ENCODE peak calls at places on chromosomes 16 and 17, in four cellular contexts. W is WTC11, S is HCT116, T is H1. Z is an unnamed sample.

GRCh38 chr16:23257682-23258081 is 44.4 kb upstream of the SCNN1B start:
- DNase-seq in T (no peak), W (no peak), S (no peak), Z (no peak)

GRCh38 chr17:72852267-72852945 is 240.1 kb downstream of the SLC39A11 start:
- DNase-seq in S (no peak), T (no peak), W (no peak), Z (no peak)

GRCh38 chr17:79082311-79083190 is 7.9 kb downstream of the ENGASE start:
- DNase-seq in W (peak), S (peak), T (no peak), Z (peak)

GRCh38 chr16:58814348-58814801 is 80.3 kb upstream of the GOT2 start:
- DNase-seq in T (peak), S (peak), W (peak), Z (peak)

GRCh38 chr17:27862848-27863247 is 30.3 kb downstream of the LYRM9 start:
- DNase-seq in W (no peak), S (no peak), T (no peak), Z (no peak)

GRCh38 chr17:74919440-74920305 is 3.4 kb downstream of the USH1G start:
- DNase-seq in T (peak), W (peak), S (no peak), Z (no peak)

GRCh38 chr16:57377080-57377841 is 5.0 kb downstream of the CX3CL1 start:
- DNase-seq in T (no peak), W (no peak), S (no peak), Z (no peak)

GRCh38 chr17:19328441-19329061 is 34.0 kb downstream of the B9D1 start:
- DNase-seq in W (peak), T (no peak), S (no peak), Z (no peak)

GRCh38 chr17:78722101-78722761 is 59.8 kb downstream of the CYTH1 start:
- DNase-seq in S (no peak), T (no peak), W (no peak), Z (no peak)

GRCh38 chr16:1502092-1503004 is 9.2 kb downstream of the TELO2 start:
- DNase-seq in W (no peak), S (no peak), T (no peak), Z (no peak)

GRCh38 chr17:7186241-7186640 is 7.1 kb upstream of the ASGR1 start:
- DNase-seq in T (no peak), W (no peak), S (no peak), Z (peak)

GRCh38 chr16:67533024-67533560 is 4.5 kb downstream of the RIPOR1 start:
- DNase-seq in S (no peak), T (no peak), W (no peak), Z (no peak)

GRCh38 chr16:31365131-31365865 is 10.3 kb downstream of the ITGAX start:
- DNase-seq in T (no peak), S (no peak), W (no peak), Z (no peak)

GRCh38 chr17:27579897-27580321 is 51.1 kb upstream of the LGALS9 start:
- DNase-seq in T (no peak), S (no peak), W (no peak), Z (no peak)

GRCh38 chr16:50644730-50645129 is 36.4 kb downstream of the SNX20 start:
- DNase-seq in S (peak), W (peak), T (peak), Z (no peak)

GRCh38 chr16:66750279-66751134 is 902 bp downstream of the DYNC1LI2 start:
- DNase-seq in S (no peak), W (no peak), T (no peak), Z (no peak)

GRCh38 chr17:55093358-55093757 is 124.8 kb downstream of the STXBP4 start:
- DNase-seq in W (no peak), S (no peak), T (no peak), Z (no peak)

GRCh38 chr16:2088192-2088631 is 40.4 kb downstream of the TSC2 start:
- DNase-seq in T (no peak), S (no peak), W (no peak), Z (no peak)

GRCh38 chr16:23755484-23755809 is 621 bp downstream of the CHP2 start:
- DNase-seq in S (no peak), T (no peak), W (no peak), Z (no peak)

GRCh38 chr16:88384222-88385111 is 1.7 kb downstream of the ZNF469 start:
- DNase-seq in S (no peak), W (no peak), T (no peak), Z (no peak)

GRCh38 chr17:8581002-8581658 is 49.4 kb downstream of the MYH10 start:
- DNase-seq in T (no peak), S (no peak), W (no peak), Z (no peak)

GRCh38 chr17:47742319-47743181 is 9.5 kb downstream of the TBX21 start:
- DNase-seq in W (peak), S (no peak), T (no peak), Z (peak)

GRCh38 chr16:77732241-77732946 is 10.1 kb downstream of the NUDT7 start:
- DNase-seq in S (no peak), T (no peak), W (no peak), Z (no peak)

GRCh38 chr17:61511480-61512182 is 59.4 kb downstream of the TBX4 start:
- DNase-seq in T (no peak), W (no peak), S (no peak), Z (no peak)

DNA sequence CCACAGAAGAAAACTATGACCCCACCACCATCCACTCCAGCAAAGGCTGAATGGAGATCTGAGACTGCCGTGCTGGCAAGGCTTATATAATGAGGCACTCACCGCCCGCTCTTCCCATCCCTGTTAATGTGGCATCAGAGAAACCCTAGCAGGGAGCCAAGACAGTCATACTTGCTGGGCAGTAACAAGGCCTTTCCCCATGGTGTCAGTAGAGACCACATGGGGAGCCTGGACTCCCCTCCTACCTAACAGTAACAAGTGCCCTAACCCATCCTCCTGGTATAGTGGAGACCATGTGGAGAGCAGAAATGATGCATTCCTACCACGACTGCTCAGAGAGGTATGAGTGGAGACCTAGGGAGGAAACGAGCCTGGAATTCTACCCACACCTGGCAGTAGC is 235.2 kb downstream of the C16orf78 start:
- DNase-seq in T (no peak), S (peak), W (no peak), Z (no peak)
- TF ChIP-seq SP1 in T (no peak), S (no peak), W (no peak), Z (no peak)

GRCh38 chr16:54929090-54930033 is 1.3 kb upstream of the IRX5 start:
- DNase-seq in T (peak), W (peak), S (peak), Z (peak)

GRCh38 chr16:54927125-54928015 is 3.3 kb upstream of the IRX5 start:
- DNase-seq in S (no peak), W (no peak), T (no peak), Z (no peak)

GRCh38 chr16:54928016-54928356 is 2.7 kb upstream of the IRX5 start:
- DNase-seq in T (no peak), W (no peak), S (no peak), Z (no peak)

GRCh38 chr16:54930034-54930938 is at the start of gene IRX5:
- DNase-seq in T (peak), W (peak), S (peak), Z (peak)

DNA sequence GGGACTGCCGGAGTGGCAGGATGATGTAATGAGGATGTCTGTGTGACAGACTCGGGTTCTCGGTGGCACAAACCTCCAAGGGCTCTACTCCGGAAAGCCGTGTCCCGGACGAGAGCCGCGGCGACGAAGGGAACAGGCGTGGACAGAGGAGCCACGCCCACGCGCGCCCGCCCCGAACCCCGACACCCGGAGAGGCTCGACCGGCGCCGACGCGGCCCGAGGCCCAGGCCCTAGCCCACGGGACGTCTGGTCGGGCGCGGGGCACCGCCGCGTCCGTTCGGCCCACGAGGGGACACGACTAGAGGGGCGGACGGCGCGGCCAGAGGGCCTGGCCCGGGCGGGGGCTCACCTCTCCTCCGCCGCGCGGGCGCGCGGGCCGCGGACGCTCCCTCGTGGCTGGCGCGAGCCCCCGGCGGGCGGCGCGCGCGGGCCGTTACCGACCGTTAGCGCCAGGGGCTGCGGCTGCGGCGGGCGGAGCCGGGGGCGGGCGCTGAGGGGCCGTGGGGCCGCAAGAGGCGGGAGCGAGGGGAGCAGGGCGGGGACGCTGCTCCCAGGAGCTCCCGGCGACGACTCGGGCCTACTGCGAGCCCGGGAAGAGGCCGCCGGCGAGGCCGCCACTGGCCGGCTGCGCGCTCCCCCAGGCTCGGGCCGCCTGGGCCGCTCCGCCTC is 2.1 kb upstream of the IRX5 start:
- DNase-seq in W (no peak), T (no peak), S (no peak), Z (peak)
- TF ChIP-seq SP1 in W (no peak), T (no peak), S (no peak), Z (no peak)

GRCh38 chr17:76474894-76475293 is 7.5 kb downstream of the AANAT start:
- DNase-seq in S (no peak), W (no peak), T (no peak), Z (no peak)
- TF ChIP-seq SP1 in S (no peak), W (no peak), T (no peak), Z (no peak)

DNA sequence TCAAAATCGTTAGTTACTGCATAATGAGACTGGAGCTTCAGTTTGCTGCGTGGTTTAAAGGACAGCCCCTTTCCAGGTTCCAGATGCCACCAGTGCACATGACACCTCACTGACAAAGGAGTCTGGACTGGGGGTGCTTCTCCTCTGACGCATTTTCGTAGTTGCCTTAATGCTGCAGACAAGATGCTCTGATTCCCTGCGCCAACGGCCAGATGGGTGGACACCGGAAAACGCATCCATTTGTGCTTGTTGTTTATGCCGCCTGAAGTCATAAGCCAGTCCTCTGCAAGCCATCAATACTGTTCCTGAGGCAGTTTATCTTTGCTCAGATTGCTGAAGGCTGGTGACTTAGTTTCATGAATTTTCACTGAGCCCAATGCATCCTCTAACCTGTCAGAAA is 16.0 kb downstream of the FBXO31 start:
- DNase-seq in T (no peak), S (no peak), W (no peak), Z (no peak)
- TF ChIP-seq SP1 in T (no peak), S (no peak), W (no peak), Z (no peak)

GRCh38 chr16:11165894-11166665 is 89.9 kb downstream of the SOCS1 start:
- DNase-seq in T (no peak), S (no peak), W (no peak), Z (no peak)

GRCh38 chr16:11162571-11163268 is 93.3 kb downstream of the SOCS1 start:
- DNase-seq in T (no peak), S (no peak), W (no peak), Z (no peak)

GRCh38 chr16:11163761-11164261 is 92.2 kb downstream of the SOCS1 start:
- DNase-seq in S (no peak), W (no peak), T (no peak), Z (peak)

GRCh38 chr16:11165349-11165748 is 90.7 kb downstream of the SOCS1 start:
- DNase-seq in T (no peak), S (no peak), W (no peak), Z (no peak)

DNA sequence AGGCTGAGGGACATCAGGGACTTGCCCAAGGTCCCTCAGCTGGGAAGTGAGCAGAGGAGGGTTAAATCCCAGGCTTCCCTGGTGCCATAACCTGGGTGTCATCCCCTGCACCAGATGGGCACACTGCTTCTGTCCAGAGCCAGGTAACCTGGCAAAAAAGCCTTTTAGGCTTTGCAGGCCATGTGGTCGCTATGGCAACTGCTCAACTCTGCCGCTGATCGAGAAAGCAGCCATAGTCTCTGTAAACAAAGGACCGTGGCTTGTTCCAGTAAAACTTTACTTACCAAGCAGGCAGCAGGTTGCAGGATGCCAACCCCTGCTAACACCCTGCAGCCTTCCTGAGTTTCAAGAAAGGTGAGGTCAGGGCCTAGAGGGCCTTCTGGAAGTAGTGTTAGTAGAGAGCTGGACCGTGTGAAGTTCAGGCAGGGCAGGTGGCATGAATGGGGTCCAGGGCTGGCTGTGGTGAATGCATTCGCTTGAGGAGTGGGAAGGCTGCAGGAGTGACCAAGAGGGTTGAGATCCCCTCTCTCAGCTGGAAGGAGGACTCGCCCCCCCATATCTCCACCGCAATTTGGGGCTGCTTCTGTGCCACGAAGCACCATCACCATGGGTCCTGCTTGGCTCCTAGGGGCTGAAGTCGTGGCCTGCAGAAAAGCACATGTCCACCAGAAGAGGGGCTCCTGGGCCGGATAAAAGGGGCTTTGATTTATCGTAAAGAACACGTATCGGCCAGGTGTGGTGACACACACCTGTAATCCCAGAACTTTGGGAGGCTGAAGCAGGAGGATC is 91.3 kb downstream of the SOCS1 start:
- DNase-seq in T (no peak), W (no peak), S (no peak), Z (no peak)
- TF ChIP-seq SP1 in T (no peak), W (no peak), S (no peak), Z (no peak)

GRCh38 chr17:77416096-77416713 is 275.4 kb downstream of the SEC14L1 start:
- DNase-seq in T (no peak), S (no peak), W (no peak), Z (no peak)
- TF ChIP-seq SP1 in T (no peak), S (no peak), W (no peak), Z (no peak)

GRCh38 chr17:12077773-12078172 is 57.1 kb downstream of the MAP2K4 start:
- DNase-seq in W (no peak), S (no peak), T (no peak), Z (no peak)

GRCh38 chr17:12078791-12079190 is 58.1 kb downstream of the MAP2K4 start:
- DNase-seq in S (no peak), W (no peak), T (no peak), Z (no peak)

GRCh38 chr17:12068946-12069345 is 48.3 kb downstream of the MAP2K4 start:
- DNase-seq in T (no peak), S (no peak), W (no peak), Z (no peak)

GRCh38 chr17:12070561-12070960 is 49.9 kb downstream of the MAP2K4 start:
- DNase-seq in S (no peak), W (no peak), T (no peak), Z (no peak)

DNA sequence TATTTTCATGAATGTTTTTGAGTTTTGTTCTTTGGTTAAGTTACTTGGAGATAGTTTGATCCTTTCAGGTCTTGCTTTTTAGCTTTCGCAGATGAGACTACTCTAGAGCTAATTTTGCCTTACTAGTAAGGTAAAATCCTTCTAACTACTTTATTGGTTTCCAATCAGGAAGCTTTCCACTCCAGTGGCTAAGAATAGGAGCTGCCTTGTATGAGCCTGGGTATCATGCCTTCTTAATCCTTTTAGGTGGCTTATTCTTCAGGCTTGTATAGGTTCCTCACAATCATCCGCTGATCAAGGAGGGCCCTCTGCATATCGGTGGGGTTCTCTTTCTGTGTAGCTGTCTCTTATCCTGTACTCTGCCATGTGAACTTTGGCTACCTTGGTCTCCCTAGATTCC is 53.7 kb downstream of the MAP2K4 start:
- DNase-seq in S (no peak), W (no peak), T (no peak), Z (no peak)
- TF ChIP-seq SP1 in S (no peak), W (no peak), T (no peak), Z (no peak)

DNA sequence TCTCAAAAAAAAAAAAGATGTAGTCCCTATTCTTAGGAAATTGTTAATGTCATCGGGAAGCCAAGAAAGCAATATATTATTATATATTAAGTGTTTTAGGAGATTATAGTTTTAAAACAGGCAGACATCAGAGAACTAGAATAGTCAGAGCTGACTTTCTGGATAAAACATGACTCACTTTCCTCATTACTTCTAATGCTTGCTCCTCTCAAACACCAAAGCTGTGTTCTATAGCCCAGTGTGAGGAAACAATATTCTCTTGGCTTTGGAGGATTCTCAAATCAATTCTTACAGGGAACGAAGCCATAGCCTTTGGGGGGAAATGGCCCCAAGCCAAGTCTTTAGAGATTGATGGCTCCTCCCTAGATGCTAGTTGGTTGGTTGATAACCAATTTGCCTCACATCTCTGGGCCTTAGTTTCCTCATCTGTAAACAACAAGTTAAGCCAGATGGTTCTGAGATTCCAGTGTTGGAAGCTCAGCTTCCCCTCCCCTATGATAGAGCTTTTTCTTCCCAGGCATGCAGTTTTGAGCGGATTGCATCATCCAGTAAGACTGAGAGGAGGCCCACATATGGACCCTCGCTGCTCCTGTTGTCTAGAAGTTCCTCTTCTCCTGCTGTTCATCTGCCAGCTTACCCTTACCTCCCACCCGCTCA is 12.4 kb downstream of the NMT1 start:
- DNase-seq in T (no peak), W (no peak), S (no peak), Z (no peak)
- TF ChIP-seq SP1 in T (no peak), W (no peak), S (no peak), Z (no peak)

GRCh38 chr17:1486802-1487695 is 5.4 kb downstream of the MYO1C start:
- DNase-seq in W (peak), T (no peak), S (peak), Z (peak)

GRCh38 chr17:1484060-1484535 is 8.4 kb downstream of the MYO1C start:
- DNase-seq in W (peak), T (no peak), S (no peak), Z (no peak)

GRCh38 chr17:1485311-1485747 is 7.2 kb downstream of the MYO1C start:
- DNase-seq in T (no peak), S (no peak), W (peak), Z (peak)

GRCh38 chr17:1484586-1485310 is 7.7 kb downstream of the MYO1C start:
- DNase-seq in S (peak), W (peak), T (no peak), Z (peak)

GRCh38 chr17:1485748-1486376 is 6.6 kb downstream of the MYO1C start:
- DNase-seq in S (no peak), T (no peak), W (peak), Z (peak)
- TF ChIP-seq SP1 in S (no peak), T (no peak), W (no peak), Z (no peak)

Z was measured in HEK293T.